ENCODE peak calls at places on chromosomes 2 and 18, in seven cellular contexts. P, W, B, U, K, R and I are unnamed samples.

GRCh38 chr18:77223221-77223639 is 26.4 kb upstream of the GALR1 start:
- DNase-seq in P (no peak), W (no peak), B (no peak), U (no peak), K (no peak), R (no peak), I (no peak)

GRCh38 chr2:28915939-28916338 is 21.5 kb downstream of the WDR43 start:
- DNase-seq in P (no peak), W (no peak), B (no peak), U (no peak), K (peak), R (no peak), I (no peak)

GRCh38 chr2:207790898-207791297 is 21.2 kb upstream of the FZD5 start:
- DNase-seq in P (no peak), W (no peak), B (no peak), U (no peak), K (no peak), R (no peak), I (no peak)

GRCh38 chr2:104378853-104379374 is 475.0 kb upstream of the POU3F3 start:
- DNase-seq in P (peak), W (peak), B (no peak), U (no peak), K (no peak), R (no peak), I (no peak)

GRCh38 chr2:241811952-241812729 is 3.1 kb downstream of the NEU4 start:
- DNase-seq in P (no peak), W (no peak), B (no peak), U (peak), K (no peak), R (peak), I (no peak)

GRCh38 chr2:66836851-66837250 is 401.9 kb downstream of the MEIS1 start:
- DNase-seq in P (no peak), W (no peak), B (no peak), U (no peak), K (no peak), R (no peak), I (no peak)

GRCh38 chr2:207253946-207254345 is 88.2 kb upstream of the KLF7 start:
- DNase-seq in P (no peak), W (no peak), B (peak), U (no peak), K (peak), R (no peak), I (peak)

GRCh38 chr2:23418056-23418455 is 33.1 kb downstream of the KLHL29 start:
- DNase-seq in P (no peak), W (no peak), B (no peak), U (no peak), K (no peak), R (no peak), I (no peak)